ENCODE peak calls at places on chromosomes 12 and 14, in seven cellular contexts. A is A549, P is endodermal cell, B is stomach, L is breast epithelium, R is MM.1S, Z is fibroblast of pulmonary artery. N is an unnamed sample.

GRCh38 chr14:59020382-59020781 is 168.1 kb upstream of the DAAM1 start:
- DNase-seq in P (no peak), B (no peak), R (no peak), A (no peak), L (no peak), Z (peak), N (peak)

GRCh38 chr14:68379510-68380303 is 413.2 kb downstream of the ZFP36L1 start:
- DNase-seq in L (no peak), P (no peak), Z (no peak), A (no peak), B (no peak), R (no peak), N (no peak)

GRCh38 chr14:59882957-59883356 is 12.4 kb upstream of the RTN1 start:
- DNase-seq in L (no peak), Z (peak), P (no peak), R (no peak), A (no peak), B (no peak), N (peak)

GRCh38 chr12:27101290-27101689 is 18.9 kb upstream of the C12orf71 start:
- DNase-seq in R (no peak), Z (no peak), A (no peak), B (no peak), P (no peak), L (no peak), N (no peak)

GRCh38 chr12:87231818-87232217 is 797.4 kb downstream of the C12orf50 start:
- DNase-seq in L (no peak), B (no peak), R (no peak), P (no peak), A (no peak), Z (no peak), N (no peak)

GRCh38 chr12:8742501-8742900 is 44.7 kb downstream of the RIMKLB start:
- DNase-seq in B (no peak), R (no peak), A (no peak), Z (peak), L (no peak), P (no peak), N (peak)

GRCh38 chr14:77220246-77221017 is 38.8 kb downstream of the TMEM63C start:
- DNase-seq in R (no peak), P (no peak), B (no peak), Z (no peak), A (no peak), L (no peak), N (no peak)

GRCh38 chr12:67482751-67483661 is 165.5 kb upstream of the DYRK2 start:
- DNase-seq in L (no peak), R (peak), P (no peak), A (no peak), Z (peak), B (peak), N (peak)

GRCh38 chr12:92145731-92146496 is at the start of gene BTG1:
- DNase-seq in P (peak), B (peak), A (peak), Z (peak), R (peak), L (peak), N (peak)

GRCh38 chr14:88032373-88032772 is 27.4 kb downstream of the GPR65 start:
- DNase-seq in L (no peak), A (no peak), B (no peak), Z (no peak), R (no peak), P (no peak), N (no peak)

GRCh38 chr12:124898200-124898950 is 16.1 kb downstream of the UBC start:
- DNase-seq in L (no peak), P (peak), R (peak), Z (peak), B (peak), A (peak), N (no peak)

GRCh38 chr14:52241102-52241793 is 26.2 kb upstream of the PTGDR start:
- DNase-seq in B (no peak), R (no peak), L (no peak), A (no peak), Z (peak), P (no peak), N (peak)

GRCh38 chr14:21264025-21264801 is 5.0 kb downstream of the HNRNPC start:
- DNase-seq in B (no peak), P (no peak), R (peak), L (no peak), Z (peak), A (no peak), N (peak)

GRCh38 chr12:116216022-116216756 is 61.3 kb downstream of the MED13L start:
- DNase-seq in P (no peak), R (no peak), A (no peak), L (no peak), B (no peak), Z (no peak), N (no peak)

GRCh38 chr12:121822393-121823100 is 18.7 kb downstream of the SETD1B start:
- DNase-seq in R (no peak), B (no peak), A (no peak), Z (no peak), L (no peak), P (no peak), N (no peak)

GRCh38 chr14:76313861-76314260 is 62.1 kb upstream of the ESRRB start:
- DNase-seq in P (no peak), R (no peak), A (no peak), Z (no peak), B (no peak), L (no peak), N (no peak)

GRCh38 chr12:15599266-15600037 is 189.7 kb downstream of the EPS8 start:
- DNase-seq in B (no peak), A (no peak), R (no peak), P (no peak), Z (peak), L (no peak), N (peak)

GRCh38 chr14:72643317-72643801 is 250.5 kb downstream of the DPF3 start:
- DNase-seq in Z (peak), B (no peak), L (no peak), R (no peak), P (no peak), A (peak), N (peak)

GRCh38 chr12:4819654-4820053 is 90.1 kb upstream of the KCNA1 start:
- DNase-seq in P (no peak), Z (no peak), R (no peak), B (no peak), A (no peak), L (no peak), N (no peak)

GRCh38 chr14:92400579-92401444 is 77.8 kb downstream of the SLC24A4 start:
- DNase-seq in Z (no peak), P (no peak), B (no peak), R (no peak), L (no peak), A (no peak), N (no peak)

GRCh38 chr12:53995311-53996187 is 4.4 kb upstream of the HOXC9 start:
- DNase-seq in B (peak), A (no peak), P (peak), Z (no peak), R (no peak), L (no peak), N (no peak)

GRCh38 chr12:19431407-19432308 is 7.6 kb upstream of the AEBP2 start:
- DNase-seq in Z (peak), B (no peak), R (no peak), A (no peak), L (no peak), P (peak), N (peak)

GRCh38 chr14:30194769-30195168 is 267.1 kb upstream of the PRKD1 start:
- DNase-seq in P (no peak), R (no peak), L (no peak), B (no peak), A (no peak), Z (peak), N (peak)

GRCh38 chr12:50166776-50167025 is 468 bp downstream of the CERS5 start:
- DNase-seq in R (no peak), A (no peak), P (no peak), B (peak), L (no peak), Z (no peak), N (no peak)

GRCh38 chr14:100784523-100785337 is 41.2 kb upstream of the MEG3 start:
- DNase-seq in P (no peak), R (no peak), L (no peak), Z (no peak), B (no peak), A (no peak), N (no peak)

GRCh38 chr12:92879698-92880322 is 49.3 kb downstream of the EEA1 start:
- DNase-seq in A (no peak), B (peak), R (no peak), P (peak), Z (peak), L (no peak), N (no peak)

GRCh38 chr14:31880935-31881334 is 196.2 kb upstream of the ARHGAP5 start:
- DNase-seq in P (no peak), A (peak), B (no peak), Z (peak), R (no peak), L (no peak), N (peak)

GRCh38 chr14:67645414-67645813 is 25.7 kb downstream of the ARG2 start:
- DNase-seq in Z (no peak), P (no peak), B (peak), A (no peak), R (no peak), L (no peak), N (no peak)

GRCh38 chr12:124264089-124264795 is 30.7 kb upstream of the RFLNA start:
- DNase-seq in L (no peak), R (no peak), B (no peak), A (no peak), P (no peak), Z (no peak), N (no peak)

GRCh38 chr14:34330846-34331245 is 131.2 kb downstream of the SPTSSA start:
- DNase-seq in A (no peak), L (no peak), R (no peak), P (no peak), B (no peak), Z (no peak), N (no peak)

GRCh38 chr12:109910969-109911348 is 10.9 kb downstream of the TCHP start:
- DNase-seq in Z (peak), B (no peak), P (peak), L (no peak), R (no peak), A (peak), N (peak)
- TF ChIP-seq CTCF in Z (peak), B (no peak), P (peak), L (no peak), R (peak), A (peak), N (peak)

GRCh38 chr12:52690351-52691075 is 10.3 kb upstream of the KRT1 start:
- DNase-seq in B (no peak), P (peak), L (peak), Z (no peak), A (no peak), R (no peak), N (no peak)
- H3K4me3 ChIP-seq in B (peak), P (peak), L (peak), Z (no peak), A (no peak), R (peak), N (no peak)

GRCh38 chr12:97556201-97556824 is 93.7 kb downstream of the RMST start:
- DNase-seq in L (no peak), A (no peak), B (peak), P (peak), R (no peak), Z (peak), N (peak)
- TF ChIP-seq CTCF in L (no peak), A (no peak), B (no peak), P (no peak), R (no peak), Z (no peak), N (no peak)

GRCh38 chr12:57089259-57090245 is 638 bp downstream of the NAB2 start:
- DNase-seq in L (no peak), R (no peak), B (peak), Z (peak), A (no peak), P (peak), N (peak)

GRCh38 chr12:57090924-57091632 is 2.2 kb downstream of the NAB2 start:
- DNase-seq in L (no peak), B (no peak), A (no peak), P (no peak), Z (no peak), R (no peak), N (no peak)

GRCh38 chr12:57088442-57089258 is at the start of gene NAB2:
- DNase-seq in B (peak), L (peak), P (peak), R (peak), A (peak), Z (peak), N (peak)

GRCh38 chr12:57091633-57092528 is 3.0 kb downstream of the NAB2 start:
- DNase-seq in Z (no peak), A (no peak), B (no peak), R (no peak), L (no peak), P (no peak), N (no peak)

DNA sequence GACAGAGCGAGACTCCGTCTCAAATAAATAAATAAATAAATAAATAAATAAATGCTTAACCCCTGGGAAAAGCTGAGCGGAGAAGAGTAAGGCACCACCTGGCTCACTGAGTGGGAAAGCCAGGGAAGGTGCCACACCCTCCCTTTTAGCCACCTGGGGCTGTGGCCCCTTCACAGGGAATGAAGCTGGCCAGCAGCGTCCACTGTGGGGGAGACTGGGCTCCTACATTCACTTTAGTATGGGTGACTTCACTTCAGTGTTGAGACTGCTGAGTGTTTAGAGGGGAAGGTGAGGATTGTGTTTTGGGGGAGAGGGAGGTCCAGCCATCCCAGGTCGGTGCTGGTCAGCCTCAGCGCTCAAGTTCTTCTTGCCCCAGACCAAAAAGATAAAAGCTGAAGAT is 1.5 kb downstream of the NAB2 start:
- DNase-seq in L (no peak), A (no peak), B (no peak), R (no peak), Z (no peak), P (no peak), N (no peak)
- H3K4me3 ChIP-seq in L (peak), A (peak), B (peak), R (no peak), Z (peak), P (no peak), N (peak)

GRCh38 chr12:51517800-51518199 is 73.2 kb upstream of the SCN8A start:
- DNase-seq in B (no peak), L (no peak), Z (peak), P (peak), R (no peak), A (no peak), N (no peak)
- TF ChIP-seq CTCF in B (no peak), L (no peak), Z (peak), P (peak), R (no peak), A (no peak), N (peak)

DNA sequence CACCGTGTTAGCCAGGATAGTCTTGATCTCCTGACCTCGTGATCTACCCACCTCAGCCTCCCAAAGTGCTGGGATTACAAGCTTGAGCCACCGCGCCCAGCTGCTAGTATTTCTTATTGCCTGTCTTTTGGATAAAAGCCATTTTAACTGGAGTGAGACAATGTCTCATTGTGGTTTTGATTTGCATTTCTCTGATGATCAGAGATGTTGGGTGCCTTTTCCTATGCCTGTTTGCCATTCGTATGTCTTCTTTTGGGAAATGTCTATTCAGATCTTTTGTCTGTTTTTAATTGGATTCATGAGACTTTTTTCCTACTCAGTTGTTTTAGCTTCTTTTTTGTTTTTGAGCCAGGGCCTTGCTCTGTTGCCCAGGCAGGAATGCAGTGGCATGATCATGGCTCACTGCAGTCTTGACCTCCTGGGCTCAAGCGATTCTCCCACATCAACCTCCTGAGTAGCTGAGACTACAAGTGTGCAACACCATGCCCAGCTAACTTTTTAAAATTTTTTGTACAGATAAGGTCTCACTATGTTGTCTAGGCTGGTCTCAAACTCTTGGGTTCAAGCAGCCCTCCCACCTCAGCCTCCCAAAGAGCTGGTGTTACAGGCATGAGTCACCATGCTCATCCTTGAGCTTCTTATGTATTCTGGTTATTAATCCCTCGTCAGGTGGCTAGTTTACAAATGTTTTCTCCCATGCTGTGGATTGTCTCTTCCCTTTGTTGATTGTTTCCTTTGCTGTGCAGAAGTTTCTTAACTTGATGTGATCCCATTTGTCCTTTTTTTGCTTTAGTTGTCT is 65.9 kb downstream of the ACACB start:
- DNase-seq in B (no peak), A (no peak), L (no peak), P (peak), Z (no peak), R (no peak), N (no peak)
- H3K4me3 ChIP-seq in B (no peak), A (no peak), L (no peak), P (no peak), Z (no peak), R (no peak), N (no peak)

GRCh38 chr14:51093371-51094281 is 1.3 kb downstream of the TRIM9 start:
- DNase-seq in P (peak), R (no peak), Z (no peak), B (no peak), A (peak), L (no peak), N (peak)
- TF ChIP-seq CTCF in P (peak), R (no peak), Z (peak), B (no peak), A (peak), L (no peak), N (peak)

GRCh38 chr14:61215222-61216010 is 65.7 kb downstream of the TMEM30B start:
- DNase-seq in B (no peak), A (no peak), P (no peak), L (no peak), Z (peak), R (no peak), N (no peak)
- H3K4me3 ChIP-seq in B (no peak), A (no peak), P (no peak), L (no peak), Z (no peak), R (no peak), N (no peak)

DNA sequence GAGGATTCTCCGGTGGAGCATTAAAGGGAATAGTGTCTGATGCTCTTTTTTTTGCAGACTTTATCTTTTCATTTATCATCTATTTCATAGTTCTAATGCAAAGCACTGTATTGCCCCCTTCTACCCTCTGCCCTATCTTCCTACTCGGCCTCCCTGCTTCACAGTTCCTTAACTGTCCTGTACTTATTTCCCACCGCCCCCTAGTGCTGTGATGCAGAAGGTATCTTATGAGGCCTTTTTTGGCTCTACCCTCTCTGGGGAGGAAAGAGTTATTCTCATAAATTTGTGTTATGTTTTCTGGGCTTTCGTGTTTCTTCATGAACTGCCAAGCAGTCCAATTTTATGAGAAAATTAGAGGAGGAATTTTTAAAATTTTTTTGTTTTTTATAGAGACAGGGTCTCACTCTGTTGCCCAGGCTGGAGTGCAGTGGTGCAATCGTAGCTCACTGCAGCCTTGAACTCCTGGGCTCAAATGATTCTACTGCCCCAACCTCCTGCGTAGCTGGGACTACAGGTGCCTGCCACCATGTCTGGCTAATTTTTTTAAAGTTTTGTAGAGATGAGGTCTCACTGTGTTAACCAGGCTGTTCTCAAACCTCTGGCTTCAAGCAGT is 1.2 kb downstream of the ITFG2 start:
- DNase-seq in R (peak), B (no peak), P (peak), A (peak), Z (peak), L (no peak), N (peak)
- TF ChIP-seq CTCF in R (peak), B (peak), P (peak), A (peak), Z (peak), L (peak), N (peak)